ENCODE peak calls at places on chromosomes 2 and 18, in eight cellular contexts. N is GM23338, Q is hepatocyte, H is neural progenitor cell, V is endothelial cell of umbilical vein, L is PC-3, A is DND-41, G is HCT116. W is an unnamed sample. For H4K20me1 and H3K4me1, the result is how much of the 10 kb centered on the place peaks cover.

GRCh38 chr2:204486855-204487254 is 58.4 kb upstream of the PARD3B start:
- DNase-seq in N (no peak), Q (no peak), H (no peak), V (no peak), L (peak), A (no peak), G (no peak), W (no peak)

GRCh38 chr2:8138525-8138922 is 543.3 kb upstream of the ID2 start:
- DNase-seq in N (no peak), Q (no peak), H (no peak), V (no peak), L (no peak), A (no peak), G (no peak), W (no peak)

GRCh38 chr2:139992078-139992477 is 1211.9 kb upstream of the NXPH2 start:
- DNase-seq in N (peak), Q (no peak), H (peak), V (no peak), L (no peak), A (no peak), G (peak), W (no peak)

GRCh38 chr2:30464544-30465170 is 17.6 kb downstream of the LCLAT1 start:
- DNase-seq in N (no peak), Q (no peak), H (no peak), V (no peak), L (no peak), A (no peak), G (no peak), W (no peak)

GRCh38 chr2:84427235-84428138 is 31.6 kb downstream of the SUCLG1 start:
- DNase-seq in N (no peak), Q (no peak), H (no peak), V (no peak), L (no peak), A (no peak), G (no peak), W (no peak)

GRCh38 chr18:63213331-63213900 is 106.2 kb downstream of the BCL2 start:
- DNase-seq in N (no peak), Q (no peak), H (no peak), V (no peak), L (no peak), A (peak), G (no peak), W (no peak)

GRCh38 chr18:70454705-70455322 is 166.0 kb downstream of the SOCS6 start:
- DNase-seq in N (peak), Q (peak), H (peak), V (peak), L (peak), A (peak), G (peak), W (peak)

GRCh38 chr2:241288489-241288888 is 27.0 kb downstream of the HDLBP start:
- DNase-seq in N (no peak), Q (no peak), H (no peak), V (no peak), L (no peak), A (no peak), G (no peak), W (no peak)

GRCh38 chr18:8656226-8656625 is 47.0 kb downstream of the RAB12 start:
- DNase-seq in N (no peak), Q (no peak), H (no peak), V (no peak), L (no peak), A (no peak), G (no peak), W (no peak)

GRCh38 chr2:79271456-79271855 is 111.9 kb upstream of the REG3A start:
- DNase-seq in N (no peak), Q (no peak), H (no peak), V (no peak), L (no peak), A (no peak), G (no peak), W (no peak)

GRCh38 chr2:79016315-79016714 is 9.2 kb upstream of the REG3G start:
- DNase-seq in N (no peak), Q (no peak), H (no peak), V (no peak), L (no peak), A (no peak), G (no peak), W (no peak)

GRCh38 chr2:39942970-39943369 is 163.9 kb upstream of the THUMPD2 start:
- DNase-seq in N (no peak), Q (no peak), H (no peak), V (no peak), L (no peak), A (no peak), G (no peak), W (no peak)

GRCh38 chr2:44295113-44295512 is 19.8 kb downstream of the SLC3A1 start:
- DNase-seq in N (no peak), Q (peak), H (no peak), V (no peak), L (no peak), A (no peak), G (no peak), W (no peak)

GRCh38 chr2:239805043-239805329 is 220.2 kb downstream of the NDUFA10 start:
- DNase-seq in N (no peak), Q (no peak), H (no peak), V (no peak), L (no peak), A (no peak), G (no peak), W (no peak)

GRCh38 chr2:95354925-95355324 is 47.6 kb upstream of the FAHD2A start:
- DNase-seq in N (no peak), Q (no peak), H (no peak), V (no peak), L (no peak), A (no peak), G (no peak), W (no peak)

GRCh38 chr2:108324531-108325256 is 36.0 kb downstream of the SULT1C2 start:
- DNase-seq in N (no peak), Q (no peak), H (no peak), V (no peak), L (peak), A (no peak), G (no peak), W (no peak)

GRCh38 chr2:73134471-73134870 is 21.7 kb upstream of the RAB11FIP5 start:
- DNase-seq in N (no peak), Q (no peak), H (no peak), V (no peak), L (no peak), A (no peak), G (no peak), W (no peak)

GRCh38 chr2:70087703-70088507 is 628 bp downstream of the PCBP1 start:
- DNase-seq in N (peak), Q (peak), H (peak), V (peak), L (peak), A (peak), G (no peak), W (peak)

GRCh38 chr18:23200751-23201150 is 65.5 kb downstream of the CABLES1 start:
- DNase-seq in N (no peak), Q (no peak), H (peak), V (no peak), L (no peak), A (no peak), G (no peak), W (no peak)

GRCh38 chr2:29582062-29582461 is 339.3 kb downstream of the ALK start:
- DNase-seq in N (no peak), Q (no peak), H (no peak), V (no peak), L (no peak), A (no peak), G (no peak), W (no peak)

GRCh38 chr2:29295843-29296242 is 180.6 kb downstream of the CLIP4 start:
- DNase-seq in N (peak), Q (no peak), H (peak), V (no peak), L (peak), A (peak), G (peak), W (no peak)

GRCh38 chr2:18465979-18466378 is 94.5 kb downstream of the RDH14 start:
- DNase-seq in N (no peak), Q (no peak), H (no peak), V (no peak), L (peak), A (no peak), G (no peak), W (no peak)

GRCh38 chr2:227703961-227704360 is 13.9 kb downstream of the SLC19A3 start:
- DNase-seq in N (no peak), Q (no peak), H (no peak), V (no peak), L (peak), A (no peak), G (no peak), W (no peak)

GRCh38 chr2:10525573-10526265 is 77.6 kb upstream of the ODC1 start:
- DNase-seq in N (no peak), Q (no peak), H (no peak), V (no peak), L (no peak), A (no peak), G (no peak), W (no peak)

GRCh38 chr2:26034597-26035067 is 748 bp downstream of the RAB10 start:
- DNase-seq in N (peak), Q (no peak), H (peak), V (peak), L (peak), A (peak), G (no peak), W (no peak)

GRCh38 chr2:231308631-231309414 is 86.7 kb upstream of the B3GNT7 start:
- DNase-seq in N (no peak), Q (peak), H (no peak), V (no peak), L (peak), A (no peak), G (no peak), W (no peak)

GRCh38 chr18:48802543-48803428 is 148.0 kb downstream of the SMAD7 start:
- DNase-seq in N (no peak), Q (peak), H (peak), V (no peak), L (no peak), A (no peak), G (no peak), W (no peak)

DNA sequence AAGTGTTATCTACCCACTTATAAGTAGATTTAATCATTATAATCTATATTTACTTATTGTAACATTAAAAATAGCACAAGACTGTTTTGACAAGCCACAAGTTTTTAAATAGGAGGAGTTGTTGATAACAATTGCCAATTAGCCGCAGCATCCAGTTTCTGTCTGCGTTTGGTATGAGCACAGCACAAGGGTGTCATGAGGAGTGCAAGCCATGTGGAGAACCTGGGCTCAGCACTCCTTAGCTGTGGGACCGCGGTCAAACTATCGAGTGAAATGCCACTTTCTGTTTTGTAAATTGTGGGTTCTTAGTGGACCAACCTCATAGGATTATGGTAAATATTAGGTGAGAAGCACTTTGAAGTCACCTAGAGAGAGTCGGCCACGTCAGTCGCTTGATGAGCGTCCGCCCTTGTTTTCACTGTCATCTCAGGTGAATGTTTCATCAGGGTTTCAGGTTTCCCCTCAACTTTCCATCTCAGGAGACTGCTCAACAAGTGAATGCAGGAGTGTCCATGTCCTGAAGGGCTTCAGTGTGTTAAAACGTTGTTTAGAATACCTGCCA is 294.5 kb downstream of the ZNF407 start:
- DNase-seq in N (no peak), Q (no peak), H (no peak), V (no peak), L (no peak), A (no peak), G (no peak), W (no peak)
- H3K4me3 ChIP-seq in N (no peak), Q (no peak), H (no peak), V (no peak), L (no peak), A (no peak), G (no peak), W (no peak)

GRCh38 chr2:160138406-160138805 is 61.7 kb downstream of the ITGB6 start:
- DNase-seq in N (no peak), Q (no peak), H (no peak), V (no peak), L (no peak), A (no peak), G (no peak), W (no peak)
- H4K20me1 ChIP-seq in N (under half), Q (under half), H (under half), V (under half), L (under half), A (under half), G (under half), W (under half)

GRCh38 chr2:181672255-181673008 is 7.9 kb downstream of the NEUROD1 start:
- DNase-seq in N (no peak), Q (no peak), H (no peak), V (no peak), L (no peak), A (no peak), G (no peak), W (no peak)
- H3K4me1 ChIP-seq in N (under half), Q (under half), H (under half), V (under half), L (under half), A (under half), G (under half), W (under half)

GRCh38 chr2:37645363-37645762 is 26.1 kb downstream of the CDC42EP3 start:
- DNase-seq in N (no peak), Q (no peak), H (no peak), V (peak), L (peak), A (no peak), G (no peak), W (peak)
- H3K4me3 ChIP-seq in N (no peak), Q (no peak), H (no peak), V (no peak), L (no peak), A (no peak), G (no peak), W (no peak)

W was measured in MM.1S.